ENCODE peak calls at places on chromosomes 11 and 22, in seven cellular contexts. B is mesendoderm, S is IMR-90, Q is trophoblast cell, J is neuronal stem cell, O is H1, U is mesenchymal stem cell. L is an unnamed sample.

GRCh38 chr11:1844221-1845094 is 5.7 kb downstream of the TNNI2 start:
- DNase-seq in B (no peak), S (no peak), Q (peak), J (no peak), O (no peak), U (peak), L (no peak)

GRCh38 chr11:104705475-104706195 is 192.6 kb downstream of the CASP12 start:
- DNase-seq in B (no peak), S (peak), Q (no peak), J (no peak), O (no peak), U (peak), L (no peak)

GRCh38 chr22:20885557-20886323 is 26.9 kb downstream of the SNAP29 start:
- DNase-seq in B (peak), S (peak), Q (peak), J (peak), O (peak), U (peak), L (peak)

GRCh38 chr22:46798366-46799057 is 36.1 kb downstream of the TBC1D22A start:
- DNase-seq in B (peak), S (peak), Q (peak), J (peak), O (peak), U (peak), L (peak)

GRCh38 chr11:96162816-96163499 is 180.0 kb downstream of the MAML2 start:
- DNase-seq in B (peak), S (peak), Q (no peak), J (no peak), O (no peak), U (peak), L (no peak)

GRCh38 chr22:18991138-18991432 is 55.0 kb upstream of the PRODH start:
- DNase-seq in B (no peak), S (no peak), Q (no peak), J (no peak), O (no peak), U (no peak), L (no peak)

GRCh38 chr11:77658213-77659013 is 20.8 kb upstream of the CLNS1A start:
- DNase-seq in B (no peak), S (peak), Q (no peak), J (no peak), O (no peak), U (peak), L (no peak)

GRCh38 chr11:131894615-131895544 is 524.5 kb downstream of the NTM start:
- DNase-seq in B (no peak), S (no peak), Q (no peak), J (no peak), O (no peak), U (no peak), L (no peak)

DNA sequence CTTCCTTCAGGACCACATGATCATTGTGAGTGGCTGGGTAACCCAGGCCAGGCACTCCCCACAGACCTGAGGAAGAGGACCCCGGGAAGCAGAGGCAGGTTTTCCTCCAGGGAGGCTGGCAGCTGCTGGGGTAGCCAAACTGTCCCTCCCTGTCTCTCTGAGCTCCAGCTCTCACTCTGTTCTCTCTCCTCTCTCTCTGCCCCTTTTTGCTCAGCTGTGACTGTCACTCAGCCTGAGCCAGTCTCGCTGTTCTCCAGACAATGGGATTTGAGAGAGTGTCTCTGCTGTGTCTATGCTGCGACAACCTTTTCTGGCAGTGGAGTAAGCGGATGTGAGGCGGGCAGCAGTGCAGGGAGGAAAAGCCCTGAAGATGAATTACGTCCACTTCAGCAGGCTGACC is 83.0 kb upstream of the NCAM1 start:
- DNase-seq in B (no peak), S (no peak), Q (no peak), J (no peak), O (no peak), U (no peak), L (no peak)
- H2BK120ac ChIP-seq in B (no peak), S (no peak), Q (no peak), J (no peak), O (no peak), U (no peak), L (no peak)

GRCh38 chr11:134880788-134881187 is 468.7 kb upstream of the B3GAT1 start:
- DNase-seq in B (no peak), S (no peak), Q (no peak), J (no peak), O (no peak), U (no peak), L (no peak)

GRCh38 chr11:134882141-134882540 is 470.1 kb upstream of the B3GAT1 start:
- DNase-seq in B (no peak), S (no peak), Q (no peak), J (no peak), O (no peak), U (no peak), L (no peak)

GRCh38 chr11:134878785-134879184 is 466.7 kb upstream of the B3GAT1 start:
- DNase-seq in B (no peak), S (no peak), Q (peak), J (no peak), O (no peak), U (no peak), L (no peak)

GRCh38 chr11:134879931-134880330 is 467.9 kb upstream of the B3GAT1 start:
- DNase-seq in B (no peak), S (no peak), Q (no peak), J (no peak), O (no peak), U (no peak), L (no peak)

GRCh38 chr11:134879341-134879740 is 467.3 kb upstream of the B3GAT1 start:
- DNase-seq in B (no peak), S (no peak), Q (no peak), J (no peak), O (no peak), U (no peak), L (no peak)
- H2BK120ac ChIP-seq in B (no peak), S (no peak), Q (no peak), J (no peak), O (no peak), U (no peak), L (no peak)

GRCh38 chr11:126165366-126166156 is 45.9 kb downstream of the RPUSD4 start:
- DNase-seq in B (no peak), S (no peak), Q (no peak), J (no peak), O (no peak), U (no peak), L (no peak)
- H2BK120ac ChIP-seq in B (no peak), S (no peak), Q (peak), J (peak), O (no peak), U (no peak), L (no peak)

DNA sequence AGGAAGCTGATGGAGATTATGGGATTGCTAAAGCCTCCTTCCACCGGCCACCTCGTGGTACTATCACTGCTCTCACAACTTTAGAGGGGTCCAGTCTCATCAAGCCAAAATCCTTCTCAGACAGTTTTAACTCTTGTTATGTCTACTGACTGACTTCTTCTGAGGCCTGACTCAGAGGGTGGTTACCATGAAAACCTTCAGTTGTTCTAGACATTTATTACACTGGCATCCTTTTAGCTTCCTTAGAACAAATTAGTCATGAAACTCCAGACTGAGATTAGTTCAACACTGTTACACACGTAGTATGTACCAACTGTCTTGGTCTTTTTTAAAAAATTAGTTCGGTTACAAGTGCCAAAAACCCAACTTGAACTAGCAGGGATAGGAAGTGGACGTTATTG is 7.5 kb downstream of the DIXDC1 start:
- DNase-seq in B (no peak), S (peak), Q (no peak), J (no peak), O (no peak), U (peak), L (no peak)
- H2BK120ac ChIP-seq in B (no peak), S (peak), Q (no peak), J (no peak), O (no peak), U (no peak), L (no peak)

GRCh38 chr11:68841718-68842426 is at the start of gene CPT1A:
- DNase-seq in B (no peak), S (peak), Q (peak), J (no peak), O (no peak), U (peak), L (peak)
- H2BK120ac ChIP-seq in B (no peak), S (peak), Q (no peak), J (no peak), O (no peak), U (peak), L (no peak)

GRCh38 chr11:74952752-74953151 is 3.7 kb downstream of the SPCS2 start:
- DNase-seq in B (no peak), S (no peak), Q (no peak), J (no peak), O (no peak), U (no peak), L (no peak)

GRCh38 chr11:74957937-74958629 is 9.0 kb downstream of the SPCS2 start:
- DNase-seq in B (no peak), S (no peak), Q (no peak), J (no peak), O (no peak), U (no peak), L (no peak)

GRCh38 chr11:74953448-74953847 is 4.4 kb downstream of the SPCS2 start:
- DNase-seq in B (no peak), S (no peak), Q (no peak), J (no peak), O (no peak), U (no peak), L (no peak)

GRCh38 chr11:74954199-74954598 is 5.1 kb downstream of the SPCS2 start:
- DNase-seq in B (no peak), S (no peak), Q (no peak), J (no peak), O (no peak), U (no peak), L (no peak)

GRCh38 chr11:74956387-74956786 is 7.3 kb downstream of the SPCS2 start:
- DNase-seq in B (no peak), S (no peak), Q (no peak), J (no peak), O (no peak), U (no peak), L (no peak)
- H2BK120ac ChIP-seq in B (no peak), S (no peak), Q (no peak), J (no peak), O (no peak), U (no peak), L (no peak)

GRCh38 chr11:62358273-62358672 is 21.0 kb downstream of the ASRGL1 start:
- DNase-seq in B (no peak), S (no peak), Q (no peak), J (no peak), O (no peak), U (no peak), L (no peak)

GRCh38 chr11:62359475-62359874 is 22.2 kb downstream of the ASRGL1 start:
- DNase-seq in B (no peak), S (no peak), Q (no peak), J (no peak), O (no peak), U (no peak), L (no peak)

GRCh38 chr11:62360685-62361084 is 23.4 kb downstream of the ASRGL1 start:
- DNase-seq in B (no peak), S (no peak), Q (no peak), J (no peak), O (no peak), U (no peak), L (no peak)
- H2BK120ac ChIP-seq in B (no peak), S (no peak), Q (no peak), J (no peak), O (no peak), U (no peak), L (no peak)

GRCh38 chr11:134498326-134499139 is 86.5 kb upstream of the B3GAT1 start:
- DNase-seq in B (no peak), S (no peak), Q (no peak), J (no peak), O (no peak), U (no peak), L (no peak)
- H2BK120ac ChIP-seq in B (no peak), S (no peak), Q (no peak), J (no peak), O (no peak), U (no peak), L (no peak)

GRCh38 chr11:91820709-91821108 is 403.9 kb upstream of the FAT3 start:
- DNase-seq in B (no peak), S (no peak), Q (no peak), J (no peak), O (no peak), U (no peak), L (no peak)
- H2BK120ac ChIP-seq in B (no peak), S (no peak), Q (no peak), J (no peak), O (no peak), U (no peak), L (no peak)

GRCh38 chr11:69677744-69678143 is 2.6 kb upstream of the LTO1 start:
- DNase-seq in B (no peak), S (peak), Q (no peak), J (no peak), O (no peak), U (no peak), L (no peak)
- H2BK120ac ChIP-seq in B (no peak), S (no peak), Q (no peak), J (no peak), O (no peak), U (no peak), L (no peak)